ENCODE peak calls at places on chromosomes 4 and X, in ten cellular contexts. U is activated CD4-positive, alpha-beta T cell treated with anti-CD3 and anti-CD28 coated beads, Interleukin-2, amount 50 U/mL, for 48 hours; J is foreskin fibroblast; F is ascending aorta; W is GM03348; V is cardiac muscle cell; Y is Caco-2; G is cardiac fibroblast; B is MCF 10A; I is glutamatergic neuron. K is an unnamed sample.

GRCh38 chr4:96736352-96736889 is 896.5 kb downstream of the PDHA2 start:
- DNase-seq in U (no peak), J (no peak), F (no peak), W (no peak), V (peak; percentile 5), Y (no peak), G (peak; percentile 80), B (peak; percentile 63), I (no peak), K (no peak)

GRCh38 chr4:156901871-156902270 is 69.7 kb downstream of the PDGFC start:
- DNase-seq in U (no peak), J (peak; percentile 29), F (no peak), W (peak; percentile 64), V (no peak), Y (no peak), G (peak; percentile 59), B (no peak), I (no peak), K (no peak)

GRCh38 chrX:6708041-6708440 is 173.1 kb upstream of the VCX3A start:
- DNase-seq in U (no peak), J (no peak), F (no peak), W (no peak), V (no peak), Y (no peak), G (no peak), B (no peak), I (no peak), K (no peak)

GRCh38 chr4:83114576-83114975 is at the start of gene PLAC8:
- DNase-seq in U (no peak), J (no peak), F (no peak), W (no peak), V (no peak), Y (no peak), G (no peak), B (peak; percentile 59), I (no peak), K (no peak)

GRCh38 chr4:8303485-8304281 is 34.1 kb downstream of the HTRA3 start:
- DNase-seq in U (no peak), J (peak; percentile 81), F (no peak), W (peak; percentile 82), V (no peak), Y (peak; percentile 36), G (peak; percentile 97), B (peak; percentile 88), I (no peak), K (no peak)

GRCh38 chrX:153476628-153477027 is 6.3 kb upstream of the HAUS7 start:
- DNase-seq in U (no peak), J (no peak), F (no peak), W (no peak), V (no peak), Y (no peak), G (no peak), B (no peak), I (no peak), K (no peak)

GRCh38 chr4:67333663-67334062 is 211.6 kb downstream of the CENPC start:
- DNase-seq in U (no peak), J (no peak), F (no peak), W (no peak), V (no peak), Y (no peak), G (no peak), B (peak; percentile 6), I (no peak), K (no peak)

GRCh38 chr4:26321326-26322276 is 787 bp downstream of the RBPJ start:
- DNase-seq in U (peak; percentile 37), J (no peak), F (no peak), W (peak; percentile 15), V (peak; percentile 35), Y (no peak), G (peak; percentile 45), B (peak; percentile 24), I (peak; percentile 77), K (no peak)

GRCh38 chrX:130025256-130025655 is 42.8 kb downstream of the BCORL1 start:
- DNase-seq in U (no peak), J (no peak), F (no peak), W (no peak), V (no peak), Y (no peak), G (no peak), B (no peak), I (no peak), K (no peak)

GRCh38 chrX:55379396-55379795 is 72.5 kb upstream of the MAGEH1 start:
- DNase-seq in U (no peak), J (no peak), F (no peak), W (no peak), V (no peak), Y (no peak), G (no peak), B (no peak), I (no peak), K (no peak)

GRCh38 chr4:4990329-4990728 is 28.9 kb downstream of the CYTL1 start:
- DNase-seq in U (no peak), J (no peak), F (no peak), W (peak; percentile 54), V (no peak), Y (no peak), G (no peak), B (no peak), I (no peak), K (no peak)